ENCODE peak calls at places on chromosomes 11 and 22, in seven cellular contexts. V is GM10248; A is psoas muscle; L is omental fat pad; X is Calu3; D is CD4-positive, alpha-beta T cell; E is ovary. W is an unnamed sample.
A peak's percentile ranks its signal among the peaks of the same experiment; 100 is the strongest.

GRCh38 chr22:43153916-43154315 is 2.6 kb downstream of the TSPO start:
- DNase-seq in V (no peak), A (no peak), L (no peak), X (no peak), D (no peak), E (no peak), W (no peak)

GRCh38 chr11:132475046-132475445 is 1057.3 kb downstream of the OPCML start:
- DNase-seq in V (no peak), A (no peak), L (no peak), X (no peak), D (no peak), E (no peak), W (no peak)

GRCh38 chr22:44752285-44753188 is at the start of gene ARHGAP8:
- DNase-seq in V (no peak), A (no peak), L (no peak), X (peak; percentile 79), D (no peak), E (no peak), W (no peak)

GRCh38 chr11:115924744-115925567 is 420.7 kb upstream of the CADM1 start:
- DNase-seq in V (peak; percentile 66), A (no peak), L (no peak), X (no peak), D (no peak), E (no peak), W (no peak)

GRCh38 chr22:35303029-35303624 is 3.4 kb downstream of the TOM1 start:
- DNase-seq in V (no peak), A (no peak), L (no peak), X (no peak), D (no peak), E (no peak), W (no peak)

GRCh38 chr11:11626128-11626527 is 4.3 kb upstream of the GALNT18 start:
- DNase-seq in V (no peak), A (no peak), L (no peak), X (no peak), D (no peak), E (no peak), W (no peak)

GRCh38 chr11:92848578-92848977 is 120.9 kb upstream of the MTNR1B start:
- DNase-seq in V (no peak), A (no peak), L (no peak), X (no peak), D (no peak), E (no peak), W (no peak)

GRCh38 chr11:112961146-112961668 is at the start of gene NCAM1:
- DNase-seq in V (peak; percentile 15), A (peak; percentile 73), L (no peak), X (peak; percentile 65), D (no peak), E (peak; percentile 92), W (peak; percentile 94)

GRCh38 chr22:24503137-24503850 is 8.2 kb downstream of the UPB1 start:
- DNase-seq in V (peak; percentile 87), A (peak; percentile 52), L (peak; percentile 58), X (peak; percentile 76), D (peak; percentile 54), E (peak; percentile 39), W (peak; percentile 47)

GRCh38 chr11:93477684-93478234 is 65.4 kb downstream of the SMCO4 start:
- DNase-seq in V (no peak), A (no peak), L (no peak), X (no peak), D (no peak), E (no peak), W (no peak)

GRCh38 chr11:129225190-129225589 is 33.1 kb upstream of the ARHGAP32 start:
- DNase-seq in V (no peak), A (no peak), L (no peak), X (no peak), D (no peak), E (no peak), W (no peak)

GRCh38 chr11:69542314-69543168 is 61.1 kb downstream of the LINC01488 start:
- DNase-seq in V (no peak), A (no peak), L (no peak), X (no peak), D (no peak), E (no peak), W (peak; percentile 81)

GRCh38 chr11:118608268-118609214 is 1.1 kb downstream of the PHLDB1 start:
- DNase-seq in V (peak; percentile 54), A (peak; percentile 87), L (no peak), X (peak; percentile 28), D (peak; percentile 85), E (peak; percentile 89), W (peak; percentile 93)

GRCh38 chr22:39528681-39529486 is 3.7 kb downstream of the RPS19BP1 start:
- DNase-seq in V (peak; percentile 84), A (peak; percentile 90), L (peak; percentile 71), X (peak; percentile 92), D (peak; percentile 92), E (peak; percentile 91), W (peak; percentile 95)

GRCh38 chr11:9316334-9316733 is 1.9 kb upstream of the TMEM41B start:
- DNase-seq in V (no peak), A (no peak), L (no peak), X (no peak), D (no peak), E (no peak), W (no peak)

GRCh38 chr22:44746836-44747519 is 5.4 kb upstream of the ARHGAP8 start:
- DNase-seq in V (no peak), A (no peak), L (no peak), X (peak; percentile 34), D (no peak), E (no peak), W (no peak)

GRCh38 chr22:34866501-34867171 is 199.3 kb upstream of the ISX start:
- DNase-seq in V (no peak), A (no peak), L (no peak), X (no peak), D (no peak), E (no peak), W (no peak)

GRCh38 chr11:65903068-65903481 is 2.9 kb upstream of the FOSL1 start:
- DNase-seq in V (no peak), A (no peak), L (no peak), X (peak; percentile 85), D (no peak), E (no peak), W (no peak)

GRCh38 chr11:61766353-61766841 is 14.0 kb downstream of the MYRF start:
- DNase-seq in V (no peak), A (no peak), L (no peak), X (no peak), D (no peak), E (no peak), W (no peak)

DNA sequence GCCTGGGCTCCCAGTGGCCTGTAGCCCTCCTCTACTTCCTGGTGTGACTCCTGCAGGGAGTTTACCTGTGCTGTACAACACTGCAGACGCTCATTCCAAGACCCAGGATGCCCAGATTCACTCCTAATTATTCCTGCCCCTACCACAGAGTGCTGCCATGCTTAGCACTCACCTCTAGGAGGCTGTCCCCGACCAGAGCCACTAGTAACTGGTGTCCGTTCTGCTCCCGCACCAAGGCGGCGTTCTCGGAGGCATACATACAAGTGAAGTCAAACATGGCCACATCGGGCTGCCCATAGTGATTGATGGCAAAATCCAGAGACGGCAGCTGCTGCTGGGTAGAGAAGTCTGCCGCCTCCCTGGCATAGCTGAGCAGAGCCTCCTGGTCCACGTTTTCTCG is 122.3 kb upstream of the BID start:
- DNase-seq in V (no peak), A (peak; percentile 75), L (no peak), X (no peak), D (no peak), E (no peak), W (no peak)
- TF ChIP-seq CTCF in V (no peak), A (peak; percentile 62), L (no peak), X (no peak), D (no peak), E (no peak), W (peak; percentile 66)

GRCh38 chr11:125561924-125562323 is 7.4 kb upstream of the EI24 start:
- DNase-seq in V (no peak), A (no peak), L (no peak), X (no peak), D (no peak), E (no peak), W (no peak)
- TF ChIP-seq CTCF in V (no peak), A (no peak), L (no peak), X (no peak), D (no peak), E (no peak), W (no peak)

GRCh38 chr11:47233051-47233450 is 15.6 kb downstream of the ACP2 start:
- DNase-seq in V (no peak), A (no peak), L (no peak), X (no peak), D (no peak), E (no peak), W (no peak)

GRCh38 chr11:47236482-47236881 is 12.1 kb downstream of the ACP2 start:
- DNase-seq in V (no peak), A (no peak), L (no peak), X (no peak), D (no peak), E (no peak), W (no peak)

GRCh38 chr11:47234669-47235075 is 13.9 kb downstream of the ACP2 start:
- DNase-seq in V (no peak), A (no peak), L (no peak), X (no peak), D (peak; percentile 46), E (peak; percentile 54), W (no peak)

GRCh38 chr11:47235163-47235562 is 13.5 kb downstream of the ACP2 start:
- DNase-seq in V (no peak), A (no peak), L (no peak), X (no peak), D (no peak), E (no peak), W (no peak)

GRCh38 chr11:47233989-47234668 is 14.5 kb downstream of the ACP2 start:
- DNase-seq in V (no peak), A (no peak), L (no peak), X (no peak), D (peak; percentile 11), E (no peak), W (no peak)
- TF ChIP-seq CTCF in V (no peak), A (peak; percentile 16), L (no peak), X (no peak), D (peak; percentile 11), E (no peak), W (peak; percentile 69)

GRCh38 chr11:108934696-108935095 is 269.8 kb downstream of the DDX10 start:
- DNase-seq in V (no peak), A (no peak), L (no peak), X (no peak), D (no peak), E (no peak), W (no peak)

GRCh38 chr11:108933630-108934029 is 268.8 kb downstream of the DDX10 start:
- DNase-seq in V (no peak), A (no peak), L (no peak), X (no peak), D (no peak), E (no peak), W (no peak)

GRCh38 chr11:108929241-108929640 is 264.4 kb downstream of the DDX10 start:
- DNase-seq in V (no peak), A (no peak), L (no peak), X (no peak), D (no peak), E (no peak), W (no peak)

GRCh38 chr11:108927791-108928545 is 263.1 kb downstream of the DDX10 start:
- DNase-seq in V (no peak), A (no peak), L (no peak), X (no peak), D (no peak), E (no peak), W (no peak)

DNA sequence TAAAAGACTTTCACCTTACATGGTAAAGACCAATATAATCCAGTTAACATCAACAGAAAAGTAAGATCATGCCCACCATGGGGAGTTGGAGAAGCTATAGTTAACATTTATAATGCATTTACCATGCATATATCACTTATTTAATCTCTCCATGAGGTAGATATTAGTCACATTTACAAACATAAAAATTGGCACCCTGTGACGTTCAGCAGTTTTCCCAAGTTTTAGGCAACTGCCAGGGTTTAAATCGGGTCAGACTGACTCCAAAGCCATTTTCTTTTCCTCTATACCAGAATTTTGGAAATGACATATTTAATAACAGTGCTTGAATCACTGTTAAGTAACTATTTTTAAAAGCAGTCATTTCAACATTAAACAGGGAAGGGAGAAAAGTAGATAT is 266.3 kb downstream of the DDX10 start:
- DNase-seq in V (no peak), A (no peak), L (no peak), X (no peak), D (no peak), E (no peak), W (no peak)
- TF ChIP-seq CTCF in V (no peak), A (no peak), L (no peak), X (no peak), D (no peak), E (no peak), W (no peak)

W was measured in chondrocyte.